ENCODE peak calls at places on chromosomes 12 and 14, in five cellular contexts. W, D, S, T and Y are unnamed samples.

GRCh38 chr14:60508707-60509437 is at the start of gene SIX6:
- DNase-seq in W (no peak), D (no peak), S (no peak), T (no peak), Y (no peak)

GRCh38 chr12:83996671-83997070 is 915.9 kb downstream of the SLC6A15 start:
- DNase-seq in W (no peak), D (no peak), S (no peak), T (no peak), Y (no peak)

GRCh38 chr14:104113631-104114420 is 24.6 kb upstream of the KIF26A start:
- DNase-seq in W (no peak), D (peak; percentile 47), S (no peak), T (peak; percentile 26), Y (no peak)

GRCh38 chr12:88390811-88391210 is 189.5 kb downstream of the KITLG start:
- DNase-seq in W (no peak), D (no peak), S (no peak), T (no peak), Y (no peak)

GRCh38 chr12:116123511-116124258 is 153.8 kb downstream of the MED13L start:
- DNase-seq in W (no peak), D (no peak), S (no peak), T (no peak), Y (peak; percentile 61)

GRCh38 chr14:60287452-60287851 is 38.4 kb downstream of the PPM1A start:
- DNase-seq in W (no peak), D (no peak), S (no peak), T (no peak), Y (no peak)

GRCh38 chr12:111414711-111415252 is 9.1 kb downstream of the SH2B3 start:
- DNase-seq in W (no peak), D (no peak), S (no peak), T (no peak), Y (no peak)

GRCh38 chr14:56952766-56953473 is 142.6 kb upstream of the OTX2 start:
- DNase-seq in W (no peak), D (no peak), S (no peak), T (no peak), Y (no peak)

GRCh38 chr14:104344815-104345214 is 206.4 kb downstream of the KIF26A start:
- DNase-seq in W (no peak), D (no peak), S (no peak), T (no peak), Y (no peak)

DNA sequence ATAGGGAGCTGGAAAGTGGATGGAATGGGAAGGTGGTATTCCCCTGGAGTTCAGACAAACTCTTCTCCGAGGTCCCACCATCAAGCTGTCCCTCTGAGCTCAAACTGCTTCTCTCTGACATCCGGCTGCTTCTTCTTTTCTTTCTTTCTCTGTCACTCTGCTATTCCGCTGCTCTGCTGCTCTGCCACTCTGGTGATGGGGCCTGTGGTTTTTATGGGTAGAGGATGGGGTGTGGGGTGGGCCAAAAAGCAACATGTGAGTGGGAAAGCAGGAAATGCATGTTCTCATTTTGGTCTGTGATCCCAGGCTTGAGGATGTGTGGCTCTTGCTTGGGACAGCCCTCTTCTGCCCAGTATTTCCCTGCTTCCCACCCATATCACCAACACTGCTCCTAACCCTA is 30.7 kb downstream of the CLECL1 start:
- DNase-seq in W (no peak), D (no peak), S (no peak), T (no peak), Y (no peak)
- TF ChIP-seq POLR2A in W (no peak), D (no peak), S (no peak), T (no peak), Y (no peak)

DNA sequence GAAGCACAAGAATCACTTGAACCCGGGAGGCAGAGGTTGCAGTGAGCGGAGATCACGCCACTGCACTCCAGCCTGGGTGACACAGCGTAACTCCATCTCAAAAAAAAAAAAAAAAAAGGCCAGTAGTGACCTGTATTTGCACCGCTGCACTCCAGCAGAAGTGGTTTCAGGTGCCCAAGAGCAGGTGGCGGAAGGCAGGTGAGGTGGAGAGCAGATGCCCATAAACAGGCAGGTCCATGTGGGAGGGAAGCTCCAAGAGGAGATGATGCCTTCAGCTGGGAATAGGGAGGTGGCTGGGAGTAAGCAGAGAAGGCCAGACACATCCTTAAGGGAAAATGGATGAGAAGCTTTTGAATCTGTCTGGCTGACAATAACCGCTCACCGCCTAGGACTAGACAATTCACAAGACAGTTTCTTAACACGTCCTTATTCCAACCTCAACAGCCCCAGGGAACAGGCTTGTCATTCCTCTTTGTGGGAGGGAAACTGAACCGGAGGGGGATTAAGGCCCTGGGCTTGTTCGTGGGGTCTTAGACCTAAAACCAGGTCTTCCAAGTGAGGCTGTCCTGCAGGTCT is 44.0 kb upstream of the PLEKHG6 start:
- DNase-seq in W (no peak), D (peak; percentile 13), S (no peak), T (no peak), Y (no peak)
- H3K27ac ChIP-seq in W (no peak overlapping the region), D (no peak overlapping the region), S (no peak overlapping the region), T (no peak overlapping the region), Y (no peak overlapping the region)

GRCh38 chr12:106358410-106359241 is 1.1 kb downstream of the POLR3B start:
- DNase-seq in W (no peak), D (no peak), S (no peak), T (peak; percentile 34), Y (peak; percentile 61)

GRCh38 chr12:106357549-106358409 is at the start of gene POLR3B:
- DNase-seq in W (peak; percentile 93), D (peak; percentile 97), S (peak; percentile 74), T (peak; percentile 96), Y (peak; percentile 97)

GRCh38 chr12:106362971-106363370 is 5.4 kb downstream of the POLR3B start:
- DNase-seq in W (no peak), D (no peak), S (no peak), T (no peak), Y (no peak)

GRCh38 chr12:106360400-106360994 is 2.9 kb downstream of the POLR3B start:
- DNase-seq in W (no peak), D (no peak), S (no peak), T (no peak), Y (no peak)

DNA sequence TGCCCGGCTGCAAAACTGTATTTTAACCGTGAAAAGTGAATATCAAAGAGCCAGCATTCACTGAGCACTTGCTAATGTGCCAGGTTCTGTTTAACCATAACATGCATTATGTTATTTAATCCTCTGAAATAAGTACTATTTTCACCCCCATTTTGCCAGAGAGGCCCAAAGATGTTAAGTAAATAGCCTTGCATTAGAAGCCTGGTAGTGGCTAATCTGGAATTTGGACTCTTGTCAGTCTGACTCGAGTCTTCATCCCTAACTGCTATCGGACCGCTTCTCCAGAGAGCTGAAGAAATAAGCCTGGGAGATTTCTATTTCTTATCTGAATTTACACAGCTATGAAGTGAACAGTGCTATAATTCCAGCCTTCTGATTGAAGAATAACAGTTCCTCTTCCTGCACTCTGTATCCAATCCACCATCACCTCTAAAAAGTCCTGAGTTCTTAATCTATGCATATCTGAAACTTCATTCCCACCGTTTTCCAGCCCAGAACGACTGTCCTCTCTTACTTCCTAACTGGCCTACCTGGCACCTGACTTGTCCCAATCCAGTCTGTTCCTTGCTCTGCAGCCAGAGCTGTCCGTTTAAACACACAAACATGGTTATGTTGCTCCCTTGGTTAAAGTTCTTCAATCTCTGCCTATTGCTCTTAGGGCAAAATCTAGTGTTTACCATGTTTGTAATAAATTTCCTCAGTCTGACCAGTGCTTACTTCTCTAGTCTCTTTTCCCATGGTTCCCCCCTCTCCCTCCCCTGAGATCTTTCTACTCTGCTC is 2.3 kb downstream of the POLR3B start:
- DNase-seq in W (no peak), D (no peak), S (no peak), T (no peak), Y (no peak)
- TF ChIP-seq CTCF in W (no peak), D (no peak), S (no peak), T (no peak), Y (no peak)

GRCh38 chr12:103929051-103929908 is 930 bp upstream of the HSP90B1 start:
- DNase-seq in W (peak; percentile 78), D (peak; percentile 78), S (peak; percentile 72), T (peak; percentile 82), Y (peak; percentile 91)
- TF ChIP-seq POLR2A in W (peak; percentile 69), D (peak; percentile 62), S (peak; percentile 82), T (no peak), Y (peak; percentile 75)

GRCh38 chr12:94874086-94874985 is 129.2 kb downstream of the NDUFA12 start:
- DNase-seq in W (no peak), D (no peak), S (no peak), T (no peak), Y (no peak)
- H3K27ac ChIP-seq in W (no peak overlapping the region), D (no peak overlapping the region), S (peak overlapping the region; percentile 91), T (no peak overlapping the region), Y (no peak overlapping the region)

DNA sequence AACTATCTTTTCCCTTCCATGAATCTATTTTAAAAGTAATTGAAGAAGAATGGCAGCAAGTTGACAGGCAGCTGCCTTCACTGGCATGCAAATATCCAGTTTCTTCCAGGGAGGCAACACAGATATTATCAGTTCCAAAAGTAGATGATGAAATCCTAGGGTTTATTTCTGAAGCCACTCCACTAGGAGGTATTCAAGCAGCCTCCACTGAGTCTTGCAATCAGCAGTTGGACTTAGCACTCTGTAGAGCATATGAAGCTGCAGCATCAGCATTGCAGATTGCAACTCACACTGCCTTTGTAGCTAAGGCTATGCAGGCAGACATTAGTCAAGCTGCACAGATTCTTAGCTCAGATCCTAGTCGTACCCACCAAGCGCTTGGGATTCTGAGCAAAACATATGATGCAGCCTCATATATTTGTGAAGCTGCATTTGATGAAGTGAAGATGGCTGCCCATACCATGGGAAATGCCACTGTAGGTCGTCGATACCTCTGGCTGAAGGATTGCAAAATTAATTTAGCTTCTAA is 18.4 kb downstream of the TMPO start:
- DNase-seq in W (no peak), D (no peak), S (no peak), T (no peak), Y (no peak)
- TF ChIP-seq CTCF in W (no peak), D (no peak), S (no peak), T (no peak), Y (no peak)

GRCh38 chr12:12432373-12432772 is 75.5 kb downstream of the BORCS5 start:
- DNase-seq in W (no peak), D (no peak), S (no peak), T (no peak), Y (no peak)

GRCh38 chr12:12425616-12426015 is 68.7 kb downstream of the BORCS5 start:
- DNase-seq in W (no peak), D (no peak), S (no peak), T (no peak), Y (no peak)

GRCh38 chr12:12428961-12429657 is 72.2 kb downstream of the BORCS5 start:
- DNase-seq in W (no peak), D (no peak), S (no peak), T (no peak), Y (no peak)

GRCh38 chr12:12427568-12427967 is 70.7 kb downstream of the BORCS5 start:
- DNase-seq in W (no peak), D (no peak), S (no peak), T (no peak), Y (no peak)

GRCh38 chr12:12428047-12428446 is 71.2 kb downstream of the BORCS5 start:
- DNase-seq in W (no peak), D (no peak), S (no peak), T (no peak), Y (no peak)
- TF ChIP-seq POLR2A in W (no peak), D (no peak), S (no peak), T (no peak), Y (no peak)